ENCODE peak calls at places on chromosomes 1 and 21, in ten cellular contexts. G, T, Y, V, P, K, U, Q, L and H are unnamed samples.

GRCh38 chr1:225817611-225818061 is 7.7 kb downstream of the EPHX1 start:
- DNase-seq in U (peak; percentile 90), L (no peak), K (peak; percentile 65), T (peak; percentile 86), P (peak; percentile 62), Q (no peak), Y (peak; percentile 90), V (peak; percentile 93), G (peak; percentile 88), H (peak; percentile 57)

GRCh38 chr1:116820362-116820761 is 66.1 kb downstream of the CD2 start:
- DNase-seq in U (peak; percentile 90), P (no peak), Y (no peak), Q (no peak), T (no peak), K (peak; percentile 21), L (no peak), G (peak; percentile 87), V (peak; percentile 99), H (peak; percentile 26)

GRCh38 chr1:219298581-219299148 is 125.0 kb downstream of the LYPLAL1 start:
- DNase-seq in K (no peak), Q (no peak), U (no peak), Y (no peak), T (no peak), P (no peak), L (no peak), G (no peak), V (peak; percentile 97), H (no peak)

GRCh38 chr1:11314959-11315358 is 42.0 kb downstream of the UBIAD1 start:
- DNase-seq in G (no peak), Y (no peak), L (no peak), K (no peak), P (no peak), T (no peak), V (no peak), Q (no peak), U (no peak), H (no peak)

GRCh38 chr1:170290226-170290625 is 144.5 kb downstream of the NTMT2 start:
- DNase-seq in K (no peak), Q (no peak), P (no peak), Y (no peak), V (no peak), L (no peak), U (no peak), T (no peak), G (no peak), H (no peak)

GRCh38 chr1:65264197-65264929 is 45.0 kb upstream of the DNAJC6 start:
- DNase-seq in Q (no peak), Y (no peak), U (no peak), L (no peak), G (no peak), P (no peak), K (no peak), T (no peak), V (peak; percentile 63), H (no peak)

GRCh38 chr1:92441316-92442311 is 45.1 kb downstream of the GFI1 start:
- DNase-seq in G (no peak), L (no peak), U (peak; percentile 81), T (no peak), Y (no peak), Q (no peak), P (no peak), K (no peak), V (no peak), H (no peak)

GRCh38 chr1:58395355-58395754 is 151.2 kb downstream of the OMA1 start:
- DNase-seq in U (no peak), P (peak; percentile 5), V (peak; percentile 95), G (no peak), Q (no peak), L (no peak), T (no peak), Y (no peak), K (peak; percentile 78), H (peak; percentile 1)

GRCh38 chr1:234495231-234495990 is 16.4 kb upstream of the TARBP1 start:
- DNase-seq in V (peak; percentile 97), G (no peak), K (peak; percentile 72), U (no peak), P (no peak), Y (no peak), T (no peak), L (peak; percentile 79), Q (no peak), H (peak; percentile 85)

GRCh38 chr1:67429011-67429527 is 1.1 kb downstream of the SERBP1 start:
- DNase-seq in L (no peak), G (no peak), T (no peak), K (no peak), U (no peak), V (peak; percentile 18), Y (peak; percentile 32), Q (peak; percentile 46), P (peak; percentile 19), H (no peak)

GRCh38 chr1:96478228-96478627 is 243.4 kb upstream of the PTBP2 start:
- DNase-seq in Y (no peak), T (no peak), G (no peak), U (no peak), V (no peak), P (no peak), Q (no peak), K (no peak), L (no peak), H (no peak)
- H3K27ac ChIP-seq in Y (no peak overlapping the region), T (no peak overlapping the region), G (no peak overlapping the region), U (no peak overlapping the region), V (no peak overlapping the region), P (no peak overlapping the region), Q (no peak overlapping the region), K (no peak overlapping the region), L (no peak overlapping the region), H (no peak overlapping the region)

DNA sequence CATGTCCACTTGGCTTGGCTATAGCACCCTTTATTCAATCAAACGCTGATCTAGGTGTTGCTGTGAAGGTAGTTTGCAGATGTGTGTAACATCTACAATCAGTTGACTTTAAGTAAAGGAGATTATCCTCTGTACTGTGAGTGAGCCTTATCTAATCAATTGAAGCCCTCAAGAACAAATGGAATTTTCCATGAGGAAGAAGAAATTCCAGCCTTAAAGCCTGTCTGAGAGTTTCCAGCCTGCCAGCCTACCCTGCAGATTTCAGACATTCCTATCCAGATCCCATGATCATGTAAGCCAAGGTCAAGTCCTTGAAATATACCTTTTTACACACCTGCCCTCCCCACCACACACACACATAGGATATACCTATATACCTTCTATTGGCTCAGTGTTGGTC is 696.7 kb downstream of the MRPL39 start:
- DNase-seq in T (no peak), Q (no peak), K (no peak), Y (no peak), P (no peak), U (no peak), G (no peak), L (no peak), V (no peak), H (no peak)
- H3K27ac ChIP-seq in T (no peak overlapping the region), Q (no peak overlapping the region), K (no peak overlapping the region), Y (no peak overlapping the region), P (no peak overlapping the region), U (no peak overlapping the region), G (no peak overlapping the region), L (no peak overlapping the region), V (no peak overlapping the region), H (no peak overlapping the region)

DNA sequence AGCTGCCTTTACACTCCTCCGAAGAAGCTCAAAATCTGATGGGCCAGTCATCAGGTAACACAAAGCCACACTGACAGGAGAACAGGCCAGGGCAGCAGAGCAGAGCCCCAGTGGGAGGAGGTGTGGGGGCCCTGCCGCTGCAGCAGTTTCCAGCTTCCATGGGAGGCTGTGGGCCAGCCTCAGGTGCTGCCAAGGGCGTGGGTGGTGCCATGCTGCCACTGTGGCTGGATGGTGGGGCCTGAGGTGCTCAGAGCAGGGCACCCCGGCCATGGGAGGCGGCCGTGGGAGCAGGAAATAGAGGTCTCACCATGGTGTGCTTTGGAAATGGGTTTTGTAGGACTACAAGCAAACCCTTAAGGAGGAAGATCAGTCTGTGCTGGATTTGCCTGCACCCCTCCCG is 50.8 kb upstream of the COL6A1 start:
- DNase-seq in Y (no peak), T (no peak), G (peak; percentile 66), P (no peak), Q (no peak), K (no peak), L (no peak), U (no peak), V (no peak), H (no peak)
- H3K27ac ChIP-seq in Y (no peak overlapping the region), T (no peak overlapping the region), G (no peak overlapping the region), P (no peak overlapping the region), Q (no peak overlapping the region), K (no peak overlapping the region), L (no peak overlapping the region), U (no peak overlapping the region), V (no peak overlapping the region), H (no peak overlapping the region)

DNA sequence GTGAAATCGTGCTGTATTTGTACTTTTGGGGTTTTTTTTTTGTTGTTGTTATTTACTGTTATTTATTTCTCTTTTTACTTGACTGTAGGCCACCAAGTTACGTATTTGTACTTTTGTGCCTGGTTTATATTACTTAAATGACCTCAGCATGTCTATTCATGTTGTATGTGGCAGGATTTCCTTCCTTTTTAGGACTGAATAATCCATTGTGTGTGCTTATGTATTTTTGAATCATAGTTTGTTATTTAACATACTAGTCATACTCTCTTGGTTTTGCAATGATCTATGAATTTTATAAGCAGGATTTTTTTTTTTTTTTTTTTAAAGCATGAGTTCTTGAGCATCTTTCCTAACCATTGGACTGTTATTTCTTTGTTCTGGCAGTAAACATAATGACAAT is 51.2 kb downstream of the RNF2 start:
- DNase-seq in Y (no peak), T (no peak), U (no peak), Q (no peak), P (no peak), K (no peak), L (no peak), G (no peak), V (no peak), H (peak; percentile 57)
- H3K27ac ChIP-seq in Y (no peak overlapping the region), T (no peak overlapping the region), U (no peak overlapping the region), Q (no peak overlapping the region), P (no peak overlapping the region), K (no peak overlapping the region), L (no peak overlapping the region), G (no peak overlapping the region), V (no peak overlapping the region), H (peak overlapping the region; percentile 76)

GRCh38 chr1:31548899-31549806 is 27.2 kb upstream of the TINAGL1 start:
- DNase-seq in V (peak; percentile 75), L (peak; percentile 91), P (peak; percentile 89), Y (peak; percentile 88), G (peak; percentile 91), U (peak; percentile 80), K (peak; percentile 70), T (peak; percentile 82), Q (peak; percentile 84), H (no peak)

GRCh38 chr1:31549807-31550620 is 26.3 kb upstream of the TINAGL1 start:
- DNase-seq in P (no peak), K (no peak), T (no peak), V (no peak), G (no peak), Y (no peak), Q (no peak), L (peak; percentile 40), U (no peak), H (no peak)

GRCh38 chr1:31551206-31551605 is 25.1 kb upstream of the TINAGL1 start:
- DNase-seq in Q (no peak), G (no peak), V (peak; percentile 51), P (no peak), K (no peak), U (no peak), L (no peak), Y (no peak), T (no peak), H (no peak)

GRCh38 chr1:31545927-31546540 is 30.3 kb upstream of the TINAGL1 start:
- DNase-seq in V (no peak), T (no peak), Y (no peak), K (no peak), Q (no peak), P (no peak), U (no peak), G (no peak), L (no peak), H (no peak)

GRCh38 chr1:31548518-31548898 is 27.8 kb upstream of the TINAGL1 start:
- DNase-seq in L (no peak), Y (no peak), G (peak; percentile 84), Q (no peak), U (no peak), V (peak; percentile 73), P (no peak), T (peak; percentile 60), K (no peak), H (no peak)
- H3K27ac ChIP-seq in L (no peak overlapping the region), Y (no peak overlapping the region), G (peak overlapping the region; percentile 52), Q (no peak overlapping the region), U (no peak overlapping the region), V (no peak overlapping the region), P (no peak overlapping the region), T (no peak overlapping the region), K (no peak overlapping the region), H (peak overlapping the region; percentile 74)